ENCODE peak calls at places on chromosomes 7 and 10, in nine cellular contexts. V is NCI-H1092; R is adipocyte; Z is AG04450; D is activated CD4-positive, alpha-beta T cell treated with anti-CD3 and anti-CD28 coated beads, Interleukin-2, amount 50 U/mL, for 24 hours; S is T-helper 2 cell; I is left cardiac atrium; K is upper lobe of right lung; Q is stimulated activated CD8-positive, alpha-beta memory T cell treated with anti-CD3 and anti-CD28 coated beads, Interleukin-15, amount 100 ng/mL, for 1 hour. M is an unnamed sample.

GRCh38 chr7:129401228-129401967 is 32.8 kb upstream of the STRIP2 start:
- DNase-seq in Q (no peak), K (no peak), I (no peak), S (no peak), D (no peak), R (no peak), Z (no peak), V (no peak), M (no peak)

GRCh38 chr10:102066421-102067068 is 1.4 kb downstream of the HPS6 start:
- DNase-seq in R (no peak), Z (no peak), S (no peak), D (no peak), Q (no peak), K (no peak), I (no peak), V (no peak), M (no peak)

GRCh38 chr10:116143673-116144072 is 129.3 kb downstream of the GFRA1 start:
- DNase-seq in S (no peak), Z (no peak), I (no peak), D (no peak), Q (no peak), K (no peak), R (no peak), V (peak; percentile 34), M (no peak)

GRCh38 chr10:110613341-110613995 is 30.7 kb upstream of the RBM20 start:
- DNase-seq in S (no peak), I (no peak), D (peak; percentile 47), Z (no peak), K (no peak), V (no peak), R (no peak), Q (no peak), M (no peak)

GRCh38 chr7:151865070-151865670 is 11.7 kb downstream of the PRKAG2 start:
- DNase-seq in K (peak; percentile 66), V (no peak), R (no peak), Q (no peak), S (no peak), I (no peak), D (no peak), Z (no peak), M (no peak)

GRCh38 chr10:99781734-99782429 is 558 bp upstream of the ABCC2 start:
- DNase-seq in V (no peak), D (no peak), S (no peak), K (no peak), Q (no peak), I (no peak), Z (no peak), R (no peak), M (no peak)

GRCh38 chr10:103967433-103968142 is 648 bp downstream of the SLK start:
- DNase-seq in K (no peak), I (no peak), Z (no peak), Q (no peak), R (peak; percentile 80), S (no peak), V (no peak), D (no peak), M (no peak)

GRCh38 chr10:21732067-21732772 is 198.2 kb downstream of the MLLT10 start:
- DNase-seq in I (peak; percentile 74), Q (peak; percentile 9), Z (peak; percentile 61), K (no peak), D (peak; percentile 18), R (peak; percentile 83), S (no peak), V (peak; percentile 23), M (peak; percentile 30)

GRCh38 chr10:108913300-108913699 is 1010.0 kb downstream of the XPNPEP1 start:
- DNase-seq in Q (no peak), V (no peak), R (no peak), K (no peak), S (no peak), D (no peak), Z (no peak), I (no peak), M (no peak)

GRCh38 chr7:154202002-154202401 is 149.8 kb downstream of the DPP6 start:
- DNase-seq in Z (no peak), S (no peak), D (no peak), V (no peak), Q (no peak), R (no peak), I (no peak), K (no peak), M (no peak)

GRCh38 chr10:17001961-17002749 is 127.5 kb downstream of the CUBN start:
- DNase-seq in Q (no peak), R (peak; percentile 98), K (no peak), I (peak; percentile 41), Z (peak; percentile 58), D (peak; percentile 51), V (no peak), S (no peak), M (peak; percentile 94)

M was measured in non-pigmented ciliary epithelial cell.